ENCODE peak calls at places on chromosomes 1 and 21, in nine cellular contexts. One of them, this sample, is unnamed.

GRCh38 chr1:41848216-41848952 is 70.3 kb downstream of the HIVEP3 start:
- DNase-seq in cardiac fibroblast: no peak
- DNase-seq in brain microvascular endothelial cell: no peak
- DNase-seq in CD8-positive, alpha-beta memory T cell: no peak
- DNase-seq in neural progenitor cell: no peak
- DNase-seq in right atrium auricular region: no peak
- DNase-seq in bronchial epithelial cell: no peak
- DNase-seq in IMR-90: no peak
- DNase-seq in GM23248: no peak
- DNase-seq in this sample: no peak

GRCh38 chr1:68586766-68587165 is 89.9 kb upstream of the DEPDC1 start:
- DNase-seq in CD8-positive, alpha-beta memory T cell: no peak
- DNase-seq in brain microvascular endothelial cell: no peak
- DNase-seq in bronchial epithelial cell: no peak
- DNase-seq in IMR-90: no peak
- DNase-seq in GM23248: no peak
- DNase-seq in cardiac fibroblast: no peak
- DNase-seq in right atrium auricular region: no peak
- DNase-seq in neural progenitor cell: no peak
- DNase-seq in this sample: no peak

GRCh38 chr1:179774033-179774432 is 30.9 kb downstream of the FAM163A start:
- DNase-seq in GM23248: no peak
- DNase-seq in neural progenitor cell: no peak
- DNase-seq in bronchial epithelial cell: no peak
- DNase-seq in cardiac fibroblast: no peak
- DNase-seq in IMR-90: no peak
- DNase-seq in right atrium auricular region: no peak
- DNase-seq in CD8-positive, alpha-beta memory T cell: no peak
- DNase-seq in brain microvascular endothelial cell: no peak
- DNase-seq in this sample: no peak

GRCh38 chr1:38788937-38789336 is 70.6 kb downstream of the RRAGC start:
- DNase-seq in GM23248: no peak
- DNase-seq in CD8-positive, alpha-beta memory T cell: no peak
- DNase-seq in neural progenitor cell: no peak
- DNase-seq in right atrium auricular region: no peak
- DNase-seq in bronchial epithelial cell: no peak
- DNase-seq in cardiac fibroblast: no peak
- DNase-seq in brain microvascular endothelial cell: no peak
- DNase-seq in IMR-90: no peak
- DNase-seq in this sample: no peak

GRCh38 chr1:13583964-13584791 is 546 bp downstream of the PDPN start:
- DNase-seq in IMR-90: no peak
- DNase-seq in CD8-positive, alpha-beta memory T cell: no peak
- DNase-seq in neural progenitor cell: peak
- DNase-seq in cardiac fibroblast: peak
- DNase-seq in bronchial epithelial cell: peak
- DNase-seq in GM23248: peak
- DNase-seq in brain microvascular endothelial cell: no peak
- DNase-seq in right atrium auricular region: no peak
- DNase-seq in this sample: peak

GRCh38 chr21:27298465-27298864 is 331.6 kb upstream of the ADAMTS5 start:
- DNase-seq in GM23248: no peak
- DNase-seq in right atrium auricular region: no peak
- DNase-seq in IMR-90: no peak
- DNase-seq in brain microvascular endothelial cell: no peak
- DNase-seq in bronchial epithelial cell: no peak
- DNase-seq in CD8-positive, alpha-beta memory T cell: no peak
- DNase-seq in neural progenitor cell: peak
- DNase-seq in cardiac fibroblast: no peak
- DNase-seq in this sample: no peak

GRCh38 chr1:204495078-204495753 is 611 bp upstream of the PIK3C2B start:
- DNase-seq in neural progenitor cell: no peak
- DNase-seq in right atrium auricular region: no peak
- DNase-seq in cardiac fibroblast: no peak
- DNase-seq in bronchial epithelial cell: no peak
- DNase-seq in GM23248: peak
- DNase-seq in IMR-90: no peak
- DNase-seq in brain microvascular endothelial cell: no peak
- DNase-seq in CD8-positive, alpha-beta memory T cell: no peak
- DNase-seq in this sample: no peak

GRCh38 chr1:172497230-172497629 is 35.7 kb upstream of the SUCO start:
- DNase-seq in brain microvascular endothelial cell: no peak
- DNase-seq in IMR-90: peak
- DNase-seq in GM23248: peak
- DNase-seq in bronchial epithelial cell: peak
- DNase-seq in CD8-positive, alpha-beta memory T cell: no peak
- DNase-seq in cardiac fibroblast: peak
- DNase-seq in right atrium auricular region: no peak
- DNase-seq in neural progenitor cell: peak
- DNase-seq in this sample: peak

GRCh38 chr1:65149753-65150463 is 1.9 kb downstream of the AK4 start:
- DNase-seq in right atrium auricular region: no peak
- DNase-seq in bronchial epithelial cell: no peak
- DNase-seq in GM23248: no peak
- DNase-seq in neural progenitor cell: no peak
- DNase-seq in CD8-positive, alpha-beta memory T cell: no peak
- DNase-seq in cardiac fibroblast: no peak
- DNase-seq in brain microvascular endothelial cell: no peak
- DNase-seq in IMR-90: no peak
- DNase-seq in this sample: no peak

GRCh38 chr1:65149391-65149729 is 1.4 kb downstream of the AK4 start:
- DNase-seq in right atrium auricular region: no peak
- DNase-seq in cardiac fibroblast: no peak
- DNase-seq in GM23248: no peak
- DNase-seq in bronchial epithelial cell: no peak
- DNase-seq in brain microvascular endothelial cell: no peak
- DNase-seq in neural progenitor cell: peak
- DNase-seq in CD8-positive, alpha-beta memory T cell: no peak
- DNase-seq in IMR-90: no peak
- DNase-seq in this sample: no peak

GRCh38 chr1:65147424-65148177 is 402 bp upstream of the AK4 start:
- DNase-seq in cardiac fibroblast: peak
- DNase-seq in GM23248: peak
- DNase-seq in CD8-positive, alpha-beta memory T cell: no peak
- DNase-seq in bronchial epithelial cell: peak
- DNase-seq in neural progenitor cell: peak
- DNase-seq in brain microvascular endothelial cell: no peak
- DNase-seq in IMR-90: no peak
- DNase-seq in right atrium auricular region: no peak
- DNase-seq in this sample: no peak

GRCh38 chr1:65148548-65149390 is 766 bp downstream of the AK4 start:
- DNase-seq in right atrium auricular region: peak
- DNase-seq in GM23248: peak
- DNase-seq in cardiac fibroblast: peak
- DNase-seq in neural progenitor cell: peak
- DNase-seq in IMR-90: peak
- DNase-seq in brain microvascular endothelial cell: no peak
- DNase-seq in bronchial epithelial cell: peak
- DNase-seq in CD8-positive, alpha-beta memory T cell: no peak
- DNase-seq in this sample: no peak

DNA sequence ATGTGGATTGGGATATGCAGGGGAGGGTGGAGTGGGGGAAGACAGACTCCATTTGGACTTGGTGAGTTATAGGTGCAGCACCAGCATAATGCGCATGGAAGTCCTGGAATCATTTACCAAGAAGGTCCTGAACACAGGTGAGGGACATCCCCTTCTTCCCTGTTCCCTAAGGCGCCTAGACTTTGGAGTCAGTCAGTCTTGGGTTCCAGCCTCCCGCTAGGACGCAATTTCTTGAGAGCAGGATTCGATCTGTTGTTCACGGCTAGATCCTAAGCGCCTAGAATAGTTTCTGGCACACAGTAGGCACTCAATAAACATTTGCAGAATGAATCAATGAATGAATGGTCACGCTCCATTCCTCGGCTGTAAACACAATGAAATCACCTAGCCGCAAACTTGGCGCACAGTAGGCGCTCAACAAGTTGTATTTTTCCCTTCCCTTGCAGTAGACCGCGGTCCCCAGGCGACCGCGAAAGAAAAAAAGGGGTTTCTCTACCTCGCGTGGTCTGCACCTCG is 1.0 kb upstream of the AK4 start:
- DNase-seq in CD8-positive, alpha-beta memory T cell: no peak
- DNase-seq in brain microvascular endothelial cell: no peak
- DNase-seq in bronchial epithelial cell: peak
- DNase-seq in IMR-90: no peak
- DNase-seq in GM23248: no peak
- DNase-seq in neural progenitor cell: no peak
- DNase-seq in cardiac fibroblast: no peak
- DNase-seq in right atrium auricular region: no peak
- DNase-seq in this sample: no peak
- H3K4me3 ChIP-seq in CD8-positive, alpha-beta memory T cell: peak
- H3K4me3 ChIP-seq in brain microvascular endothelial cell: peak
- H3K4me3 ChIP-seq in bronchial epithelial cell: peak
- H3K4me3 ChIP-seq in IMR-90: peak
- H3K4me3 ChIP-seq in GM23248: peak
- H3K4me3 ChIP-seq in neural progenitor cell: peak
- H3K4me3 ChIP-seq in cardiac fibroblast: peak
- H3K4me3 ChIP-seq in right atrium auricular region: peak
- H3K4me3 ChIP-seq in this sample: peak

DNA sequence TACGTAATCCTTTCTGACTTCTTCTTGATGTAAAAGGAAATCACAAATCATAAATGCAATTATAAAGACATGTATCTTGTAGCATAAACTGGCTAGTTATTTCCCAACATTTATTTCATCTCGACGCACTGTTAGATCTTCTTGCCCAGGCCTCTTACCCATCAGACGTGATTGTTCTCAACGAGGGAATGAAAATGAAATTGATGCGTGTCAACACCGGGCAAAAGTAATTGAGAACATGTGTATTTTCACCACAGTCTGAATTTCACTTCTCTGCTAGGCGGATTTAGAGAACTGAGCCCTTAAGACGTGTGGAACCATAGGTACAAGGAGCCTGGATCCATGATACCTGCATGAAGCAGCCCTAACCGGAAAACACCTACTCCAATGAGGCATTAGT is 519.7 kb downstream of the KCNT2 start:
- DNase-seq in GM23248: no peak
- DNase-seq in IMR-90: no peak
- DNase-seq in cardiac fibroblast: no peak
- DNase-seq in neural progenitor cell: no peak
- DNase-seq in brain microvascular endothelial cell: no peak
- DNase-seq in CD8-positive, alpha-beta memory T cell: no peak
- DNase-seq in right atrium auricular region: no peak
- DNase-seq in bronchial epithelial cell: no peak
- DNase-seq in this sample: no peak
- H3K4me3 ChIP-seq in GM23248: no peak
- H3K4me3 ChIP-seq in IMR-90: no peak
- H3K4me3 ChIP-seq in cardiac fibroblast: no peak
- H3K4me3 ChIP-seq in neural progenitor cell: no peak
- H3K4me3 ChIP-seq in brain microvascular endothelial cell: no peak
- H3K4me3 ChIP-seq in CD8-positive, alpha-beta memory T cell: no peak
- H3K4me3 ChIP-seq in right atrium auricular region: no peak
- H3K4me3 ChIP-seq in bronchial epithelial cell: no peak
- H3K4me3 ChIP-seq in this sample: no peak

GRCh38 chr1:206851611-206852010 is 13.8 kb upstream of the IL20 start:
- DNase-seq in IMR-90: peak
- DNase-seq in right atrium auricular region: no peak
- DNase-seq in brain microvascular endothelial cell: no peak
- DNase-seq in GM23248: peak
- DNase-seq in bronchial epithelial cell: peak
- DNase-seq in CD8-positive, alpha-beta memory T cell: no peak
- DNase-seq in cardiac fibroblast: peak
- DNase-seq in neural progenitor cell: no peak
- DNase-seq in this sample: peak

GRCh38 chr1:206854401-206855129 is 10.9 kb upstream of the IL20 start:
- DNase-seq in cardiac fibroblast: peak
- DNase-seq in GM23248: no peak
- DNase-seq in CD8-positive, alpha-beta memory T cell: no peak
- DNase-seq in bronchial epithelial cell: no peak
- DNase-seq in brain microvascular endothelial cell: no peak
- DNase-seq in right atrium auricular region: no peak
- DNase-seq in IMR-90: peak
- DNase-seq in neural progenitor cell: no peak
- DNase-seq in this sample: no peak

GRCh38 chr1:206856674-206857464 is 8.6 kb upstream of the IL20 start:
- DNase-seq in CD8-positive, alpha-beta memory T cell: no peak
- DNase-seq in cardiac fibroblast: no peak
- DNase-seq in GM23248: peak
- DNase-seq in brain microvascular endothelial cell: no peak
- DNase-seq in neural progenitor cell: no peak
- DNase-seq in IMR-90: no peak
- DNase-seq in bronchial epithelial cell: no peak
- DNase-seq in right atrium auricular region: no peak
- DNase-seq in this sample: no peak

GRCh38 chr1:206859082-206859491 is 6.3 kb upstream of the IL20 start:
- DNase-seq in brain microvascular endothelial cell: no peak
- DNase-seq in IMR-90: no peak
- DNase-seq in GM23248: no peak
- DNase-seq in neural progenitor cell: no peak
- DNase-seq in CD8-positive, alpha-beta memory T cell: no peak
- DNase-seq in bronchial epithelial cell: peak
- DNase-seq in cardiac fibroblast: peak
- DNase-seq in right atrium auricular region: no peak
- DNase-seq in this sample: no peak

DNA sequence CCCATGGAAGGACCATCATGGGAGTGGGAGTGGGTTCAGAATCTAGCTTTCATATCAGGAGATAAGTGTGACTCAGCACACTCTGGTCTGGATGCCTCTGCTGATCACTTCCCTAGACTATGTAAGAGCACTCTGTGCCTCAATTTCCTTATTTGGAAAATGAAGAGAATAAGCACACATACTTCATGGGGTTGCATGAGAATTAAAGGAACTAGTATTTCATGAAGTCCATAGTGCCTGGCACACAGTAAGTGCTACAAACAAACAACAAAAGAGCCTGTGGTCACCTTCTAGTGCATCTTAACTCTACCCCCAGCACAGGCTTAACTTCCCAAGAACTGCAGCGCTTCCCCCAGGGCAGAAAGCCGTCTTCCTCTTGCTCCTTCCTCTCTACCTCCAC is 9.6 kb upstream of the IL20 start:
- DNase-seq in neural progenitor cell: no peak
- DNase-seq in brain microvascular endothelial cell: no peak
- DNase-seq in GM23248: no peak
- DNase-seq in IMR-90: no peak
- DNase-seq in CD8-positive, alpha-beta memory T cell: no peak
- DNase-seq in cardiac fibroblast: no peak
- DNase-seq in bronchial epithelial cell: no peak
- DNase-seq in right atrium auricular region: no peak
- DNase-seq in this sample: no peak
- H3K4me3 ChIP-seq in neural progenitor cell: no peak
- H3K4me3 ChIP-seq in brain microvascular endothelial cell: no peak
- H3K4me3 ChIP-seq in GM23248: no peak
- H3K4me3 ChIP-seq in IMR-90: no peak
- H3K4me3 ChIP-seq in CD8-positive, alpha-beta memory T cell: no peak
- H3K4me3 ChIP-seq in cardiac fibroblast: no peak
- H3K4me3 ChIP-seq in bronchial epithelial cell: no peak
- H3K4me3 ChIP-seq in right atrium auricular region: no peak
- H3K4me3 ChIP-seq in this sample: no peak

DNA sequence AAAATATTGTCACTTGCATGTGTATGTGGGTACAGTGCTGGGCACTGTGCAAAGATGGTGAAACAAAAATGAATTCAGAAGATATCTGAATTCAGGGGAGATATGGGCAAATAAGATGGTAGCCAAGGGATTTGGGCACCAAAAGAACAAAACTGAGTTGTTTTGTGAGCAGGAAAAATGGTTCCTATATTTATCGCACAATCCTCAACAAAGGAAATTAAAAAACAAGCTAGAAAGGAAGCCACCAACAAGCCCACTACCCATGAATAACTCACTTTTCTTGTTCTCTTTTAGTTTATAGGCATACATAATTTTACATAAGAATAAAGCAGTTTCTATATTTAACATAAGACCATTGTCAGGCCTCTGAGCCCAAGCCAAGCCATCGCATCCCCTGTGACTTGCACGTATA is 40.7 kb upstream of the VASH2 start:
- DNase-seq in right atrium auricular region: no peak
- DNase-seq in bronchial epithelial cell: no peak
- DNase-seq in neural progenitor cell: no peak
- DNase-seq in brain microvascular endothelial cell: no peak
- DNase-seq in IMR-90: no peak
- DNase-seq in GM23248: no peak
- DNase-seq in cardiac fibroblast: no peak
- DNase-seq in CD8-positive, alpha-beta memory T cell: no peak
- DNase-seq in this sample: no peak
- H3K4me3 ChIP-seq in right atrium auricular region: no peak
- H3K4me3 ChIP-seq in bronchial epithelial cell: no peak
- H3K4me3 ChIP-seq in neural progenitor cell: no peak
- H3K4me3 ChIP-seq in brain microvascular endothelial cell: no peak
- H3K4me3 ChIP-seq in IMR-90: no peak
- H3K4me3 ChIP-seq in GM23248: no peak
- H3K4me3 ChIP-seq in cardiac fibroblast: no peak
- H3K4me3 ChIP-seq in CD8-positive, alpha-beta memory T cell: no peak
- H3K4me3 ChIP-seq in this sample: no peak

This sample was measured in fibroblast of villous mesenchyme.